ENCODE peak calls at places on chromosomes 6 and 20, in ten cellular contexts. One of them, this sample, is unnamed.

GRCh38 chr20:10527781-10528180 is 92.7 kb downstream of the SLX4IP start:
- DNase-seq in AG09309: no peak
- DNase-seq in AG10803: no peak
- DNase-seq in CD8-positive, alpha-beta T cell: no peak
- DNase-seq in progenitor cell of endocrine pancreas: no peak
- DNase-seq in mesothelial cell of epicardium: no peak
- DNase-seq in cardiac fibroblast: no peak
- DNase-seq in DND-41: no peak
- DNase-seq in WTC11: no peak
- DNase-seq in HepG2: no peak
- DNase-seq in this sample: no peak

GRCh38 chr6:29734046-29735018 is 11.1 kb downstream of the HLA-F start:
- DNase-seq in cardiac fibroblast: no peak
- DNase-seq in AG10803: no peak
- DNase-seq in progenitor cell of endocrine pancreas: no peak
- DNase-seq in mesothelial cell of epicardium: no peak
- DNase-seq in DND-41: no peak
- DNase-seq in AG09309: no peak
- DNase-seq in WTC11: no peak
- DNase-seq in CD8-positive, alpha-beta T cell: no peak
- DNase-seq in HepG2: no peak
- DNase-seq in this sample: no peak

GRCh38 chr20:61263084-61263695 is 11.1 kb downstream of the CDH4 start:
- DNase-seq in WTC11: peak; percentile 75
- DNase-seq in DND-41: peak; percentile 59
- DNase-seq in AG09309: no peak
- DNase-seq in AG10803: peak; percentile 25
- DNase-seq in CD8-positive, alpha-beta T cell: peak; percentile 14
- DNase-seq in progenitor cell of endocrine pancreas: peak; percentile 57
- DNase-seq in cardiac fibroblast: peak; percentile 28
- DNase-seq in HepG2: no peak
- DNase-seq in mesothelial cell of epicardium: no peak
- DNase-seq in this sample: peak; percentile 28

GRCh38 chr6:3280866-3281465 is 22.2 kb downstream of the PSMG4 start:
- DNase-seq in HepG2: no peak
- DNase-seq in CD8-positive, alpha-beta T cell: no peak
- DNase-seq in DND-41: no peak
- DNase-seq in AG10803: peak; percentile 27
- DNase-seq in AG09309: no peak
- DNase-seq in mesothelial cell of epicardium: no peak
- DNase-seq in progenitor cell of endocrine pancreas: no peak
- DNase-seq in cardiac fibroblast: no peak
- DNase-seq in WTC11: peak; percentile 8
- DNase-seq in this sample: no peak

GRCh38 chr6:131215212-131215611 is 79.9 kb downstream of the AKAP7 start:
- DNase-seq in AG09309: no peak
- DNase-seq in cardiac fibroblast: no peak
- DNase-seq in progenitor cell of endocrine pancreas: no peak
- DNase-seq in mesothelial cell of epicardium: no peak
- DNase-seq in DND-41: no peak
- DNase-seq in HepG2: no peak
- DNase-seq in CD8-positive, alpha-beta T cell: no peak
- DNase-seq in AG10803: no peak
- DNase-seq in WTC11: no peak
- DNase-seq in this sample: no peak

GRCh38 chr6:28258877-28259777 is at the start of gene NKAPL:
- DNase-seq in WTC11: peak; percentile 24
- DNase-seq in progenitor cell of endocrine pancreas: no peak
- DNase-seq in DND-41: no peak
- DNase-seq in AG10803: peak; percentile 66
- DNase-seq in cardiac fibroblast: peak; percentile 86
- DNase-seq in HepG2: no peak
- DNase-seq in mesothelial cell of epicardium: no peak
- DNase-seq in AG09309: no peak
- DNase-seq in CD8-positive, alpha-beta T cell: peak; percentile 50
- DNase-seq in this sample: peak; percentile 63

GRCh38 chr6:159324599-159324998 is 155.4 kb downstream of the FNDC1 start:
- DNase-seq in WTC11: no peak
- DNase-seq in cardiac fibroblast: no peak
- DNase-seq in AG10803: no peak
- DNase-seq in AG09309: no peak
- DNase-seq in progenitor cell of endocrine pancreas: no peak
- DNase-seq in mesothelial cell of epicardium: no peak
- DNase-seq in CD8-positive, alpha-beta T cell: no peak
- DNase-seq in DND-41: no peak
- DNase-seq in HepG2: no peak
- DNase-seq in this sample: no peak

GRCh38 chr6:113564401-113565161 is 292.6 kb upstream of the MARCKS start:
- DNase-seq in AG10803: peak; percentile 99
- DNase-seq in WTC11: peak; percentile 80
- DNase-seq in CD8-positive, alpha-beta T cell: no peak
- DNase-seq in cardiac fibroblast: peak; percentile 98
- DNase-seq in DND-41: no peak
- DNase-seq in progenitor cell of endocrine pancreas: peak; percentile 10
- DNase-seq in AG09309: peak; percentile 93
- DNase-seq in mesothelial cell of epicardium: peak; percentile 30
- DNase-seq in HepG2: peak; percentile 74
- DNase-seq in this sample: no peak

GRCh38 chr6:30757261-30757935 is 13.1 kb upstream of the IER3 start:
- DNase-seq in AG10803: no peak
- DNase-seq in HepG2: no peak
- DNase-seq in DND-41: no peak
- DNase-seq in WTC11: no peak
- DNase-seq in cardiac fibroblast: no peak
- DNase-seq in AG09309: no peak
- DNase-seq in mesothelial cell of epicardium: no peak
- DNase-seq in progenitor cell of endocrine pancreas: no peak
- DNase-seq in CD8-positive, alpha-beta T cell: no peak
- DNase-seq in this sample: no peak

GRCh38 chr20:52490715-52491430 is 299.3 kb upstream of the ZFP64 start:
- DNase-seq in DND-41: no peak
- DNase-seq in HepG2: no peak
- DNase-seq in cardiac fibroblast: peak; percentile 82
- DNase-seq in CD8-positive, alpha-beta T cell: no peak
- DNase-seq in AG10803: peak; percentile 95
- DNase-seq in mesothelial cell of epicardium: no peak
- DNase-seq in progenitor cell of endocrine pancreas: no peak
- DNase-seq in WTC11: no peak
- DNase-seq in AG09309: peak; percentile 83
- DNase-seq in this sample: no peak

GRCh38 chr6:43936476-43936875 is 166.5 kb downstream of the VEGFA start:
- DNase-seq in WTC11: no peak
- DNase-seq in HepG2: no peak
- DNase-seq in progenitor cell of endocrine pancreas: no peak
- DNase-seq in CD8-positive, alpha-beta T cell: no peak
- DNase-seq in mesothelial cell of epicardium: peak; percentile 2
- DNase-seq in cardiac fibroblast: no peak
- DNase-seq in AG09309: no peak
- DNase-seq in AG10803: no peak
- DNase-seq in DND-41: no peak
- DNase-seq in this sample: peak; percentile 13

GRCh38 chr6:111256646-111257045 is 169.3 kb downstream of the SLC16A10 start:
- DNase-seq in AG09309: no peak
- DNase-seq in AG10803: no peak
- DNase-seq in HepG2: peak; percentile 42
- DNase-seq in progenitor cell of endocrine pancreas: no peak
- DNase-seq in WTC11: no peak
- DNase-seq in cardiac fibroblast: peak; percentile 22
- DNase-seq in mesothelial cell of epicardium: no peak
- DNase-seq in DND-41: no peak
- DNase-seq in CD8-positive, alpha-beta T cell: no peak
- DNase-seq in this sample: no peak
- TF ChIP-seq CTCF in AG09309: peak; percentile 34
- TF ChIP-seq CTCF in AG10803: no peak
- TF ChIP-seq CTCF in HepG2: peak; percentile 47
- TF ChIP-seq CTCF in progenitor cell of endocrine pancreas: peak; percentile 34
- TF ChIP-seq CTCF in WTC11: no peak
- TF ChIP-seq CTCF in cardiac fibroblast: no peak
- TF ChIP-seq CTCF in mesothelial cell of epicardium: no peak
- TF ChIP-seq CTCF in DND-41: no peak
- TF ChIP-seq CTCF in CD8-positive, alpha-beta T cell: no peak
- TF ChIP-seq CTCF in this sample: no peak

DNA sequence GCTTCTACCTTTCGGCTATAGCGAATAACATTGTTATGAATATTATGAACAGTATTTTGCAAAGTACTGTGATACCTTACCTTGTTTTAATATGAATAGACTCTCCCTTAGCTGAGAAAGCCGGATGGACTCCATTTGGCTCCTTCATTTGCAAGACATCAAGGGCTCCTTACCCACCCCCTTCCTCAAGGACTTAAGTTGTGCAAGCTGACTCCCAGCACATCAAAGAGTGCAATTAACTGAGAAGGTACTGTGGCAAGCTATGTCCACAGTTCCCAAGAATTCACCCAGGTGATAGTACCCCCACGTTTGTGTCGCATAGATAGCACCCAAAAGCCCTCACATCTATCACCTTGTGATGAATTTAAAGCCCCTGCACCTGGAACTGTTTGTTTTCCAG is 11.2 kb downstream of the CST5 start:
- DNase-seq in cardiac fibroblast: no peak
- DNase-seq in AG10803: no peak
- DNase-seq in DND-41: no peak
- DNase-seq in WTC11: no peak
- DNase-seq in progenitor cell of endocrine pancreas: no peak
- DNase-seq in AG09309: no peak
- DNase-seq in HepG2: no peak
- DNase-seq in CD8-positive, alpha-beta T cell: no peak
- DNase-seq in mesothelial cell of epicardium: no peak
- DNase-seq in this sample: no peak
- TF ChIP-seq CTCF in cardiac fibroblast: no peak
- TF ChIP-seq CTCF in AG10803: no peak
- TF ChIP-seq CTCF in DND-41: no peak
- TF ChIP-seq CTCF in WTC11: no peak
- TF ChIP-seq CTCF in progenitor cell of endocrine pancreas: no peak
- TF ChIP-seq CTCF in AG09309: no peak
- TF ChIP-seq CTCF in HepG2: no peak
- TF ChIP-seq CTCF in CD8-positive, alpha-beta T cell: no peak
- TF ChIP-seq CTCF in mesothelial cell of epicardium: no peak
- TF ChIP-seq CTCF in this sample: no peak

DNA sequence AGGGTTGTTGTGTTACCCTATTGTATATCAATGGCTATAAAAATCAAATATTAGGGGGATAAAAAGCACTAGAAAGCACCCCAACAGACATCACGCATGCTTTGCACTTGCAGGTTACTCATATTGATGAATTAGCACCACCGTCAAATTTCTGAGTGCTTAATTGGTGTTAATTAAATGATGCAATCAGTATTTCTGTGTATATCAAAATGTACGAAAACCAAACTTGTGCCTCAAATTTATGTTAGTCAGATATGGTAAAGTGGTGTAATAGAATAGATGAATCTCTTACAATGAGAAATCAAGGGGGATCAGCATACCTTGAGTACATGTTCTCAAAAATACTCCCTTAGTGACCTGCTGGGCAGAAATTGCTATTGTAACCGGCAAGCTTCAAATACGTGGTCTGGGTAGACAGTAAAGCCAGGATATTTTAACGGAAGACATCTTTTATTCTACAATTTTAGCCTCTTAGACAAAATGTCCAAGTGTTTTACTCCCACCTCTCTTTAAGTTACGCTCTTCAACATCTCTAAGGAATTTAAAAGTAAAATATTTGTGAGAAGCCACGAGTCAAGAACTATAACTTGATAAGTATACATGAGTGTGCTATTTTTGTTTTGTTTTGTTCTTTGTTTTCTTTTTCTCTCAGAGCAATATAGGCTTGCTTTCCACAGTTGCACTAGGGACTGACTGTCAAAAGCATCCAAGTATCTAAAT is 166.0 kb downstream of the QKI start:
- DNase-seq in mesothelial cell of epicardium: no peak
- DNase-seq in DND-41: no peak
- DNase-seq in progenitor cell of endocrine pancreas: no peak
- DNase-seq in AG10803: no peak
- DNase-seq in AG09309: no peak
- DNase-seq in WTC11: no peak
- DNase-seq in HepG2: no peak
- DNase-seq in cardiac fibroblast: no peak
- DNase-seq in CD8-positive, alpha-beta T cell: no peak
- DNase-seq in this sample: no peak
- TF ChIP-seq CTCF in mesothelial cell of epicardium: no peak
- TF ChIP-seq CTCF in DND-41: no peak
- TF ChIP-seq CTCF in progenitor cell of endocrine pancreas: no peak
- TF ChIP-seq CTCF in AG10803: no peak
- TF ChIP-seq CTCF in AG09309: no peak
- TF ChIP-seq CTCF in WTC11: no peak
- TF ChIP-seq CTCF in HepG2: no peak
- TF ChIP-seq CTCF in cardiac fibroblast: no peak
- TF ChIP-seq CTCF in CD8-positive, alpha-beta T cell: no peak
- TF ChIP-seq CTCF in this sample: no peak

GRCh38 chr6:36980876-36981619 is 4.9 kb downstream of the MTCH1 start:
- DNase-seq in cardiac fibroblast: no peak
- DNase-seq in HepG2: no peak
- DNase-seq in progenitor cell of endocrine pancreas: no peak
- DNase-seq in CD8-positive, alpha-beta T cell: no peak
- DNase-seq in mesothelial cell of epicardium: no peak
- DNase-seq in AG10803: no peak
- DNase-seq in AG09309: no peak
- DNase-seq in DND-41: no peak
- DNase-seq in WTC11: no peak
- DNase-seq in this sample: no peak
- TF ChIP-seq CTCF in cardiac fibroblast: no peak
- TF ChIP-seq CTCF in HepG2: peak; percentile 8
- TF ChIP-seq CTCF in progenitor cell of endocrine pancreas: peak; percentile 17
- TF ChIP-seq CTCF in CD8-positive, alpha-beta T cell: no peak
- TF ChIP-seq CTCF in mesothelial cell of epicardium: no peak
- TF ChIP-seq CTCF in AG10803: peak; percentile 19
- TF ChIP-seq CTCF in AG09309: peak; percentile 7
- TF ChIP-seq CTCF in DND-41: no peak
- TF ChIP-seq CTCF in WTC11: no peak
- TF ChIP-seq CTCF in this sample: no peak

DNA sequence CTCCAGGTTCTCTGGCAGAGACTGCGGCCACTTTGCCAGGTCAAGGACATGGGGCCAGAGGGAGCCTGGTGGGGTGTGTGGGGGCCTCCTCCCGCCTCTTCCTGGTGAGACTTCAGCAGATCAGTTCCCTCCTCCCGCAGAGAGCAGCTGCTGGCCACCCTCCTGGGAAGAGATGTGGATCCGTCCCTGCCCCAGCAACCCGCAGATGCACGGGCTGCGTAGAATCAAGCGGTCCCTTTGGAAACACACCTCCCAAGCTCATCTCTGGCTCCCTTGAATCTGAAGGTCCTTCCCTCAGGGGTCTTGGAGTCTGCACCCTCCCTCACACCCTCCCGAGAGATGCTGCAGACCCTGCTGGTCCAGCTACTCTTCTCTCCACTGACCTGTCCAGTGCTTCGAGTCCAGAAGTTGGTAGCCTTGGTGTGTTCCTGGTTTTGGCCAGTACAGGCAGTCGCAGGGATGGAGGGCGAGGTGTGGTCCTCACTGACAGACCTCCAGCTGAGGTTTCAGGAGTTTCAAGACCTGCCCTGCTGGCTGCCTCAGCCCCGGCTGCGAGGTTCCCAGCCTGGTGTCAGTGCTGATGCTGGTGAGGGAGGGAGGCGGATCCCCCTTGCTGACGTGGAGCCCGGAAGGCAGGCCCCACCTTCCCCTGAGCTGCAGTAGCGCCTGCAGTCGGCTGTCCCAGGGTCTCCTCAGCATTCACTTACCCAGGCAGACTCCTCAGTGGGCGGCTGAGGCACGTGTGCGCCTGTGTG is at the start of gene NPBWR2:
- DNase-seq in WTC11: peak; percentile 23
- DNase-seq in cardiac fibroblast: no peak
- DNase-seq in AG10803: no peak
- DNase-seq in DND-41: no peak
- DNase-seq in HepG2: no peak
- DNase-seq in mesothelial cell of epicardium: peak; percentile 18
- DNase-seq in AG09309: no peak
- DNase-seq in progenitor cell of endocrine pancreas: no peak
- DNase-seq in CD8-positive, alpha-beta T cell: peak; percentile 48
- DNase-seq in this sample: peak; percentile 15
- TF ChIP-seq CTCF in WTC11: no peak
- TF ChIP-seq CTCF in cardiac fibroblast: no peak
- TF ChIP-seq CTCF in AG10803: no peak
- TF ChIP-seq CTCF in DND-41: no peak
- TF ChIP-seq CTCF in HepG2: no peak
- TF ChIP-seq CTCF in mesothelial cell of epicardium: no peak
- TF ChIP-seq CTCF in AG09309: no peak
- TF ChIP-seq CTCF in progenitor cell of endocrine pancreas: no peak
- TF ChIP-seq CTCF in CD8-positive, alpha-beta T cell: no peak
- TF ChIP-seq CTCF in this sample: no peak

This sample was measured in natural killer cell.